ENCODE peak calls at places on chromosomes 16 and 17, in five cellular contexts. V is CD4-positive, alpha-beta T cell; O is neural progenitor cell; W is transverse colon; K is lung. C is an unnamed sample.

GRCh38 chr16:21169249-21169981 is 10.9 kb downstream of the LDAF1 start:
- DNase-seq in V (no peak), O (no peak), W (no peak), K (no peak), C (no peak)

GRCh38 chr17:4945176-4945943 is 3.0 kb downstream of the PFN1 start:
- DNase-seq in V (peak), O (no peak), W (peak), K (peak), C (no peak)

GRCh38 chr16:55433030-55433429 is 46.0 kb upstream of the MMP2 start:
- DNase-seq in V (no peak), O (no peak), W (no peak), K (no peak), C (no peak)

GRCh38 chr16:23941963-23942564 is 106.3 kb downstream of the PRKCB start:
- DNase-seq in V (no peak), O (no peak), W (no peak), K (no peak), C (no peak)

GRCh38 chr17:65029605-65030308 is 26.8 kb downstream of the GNA13 start:
- DNase-seq in V (no peak), O (no peak), W (no peak), K (no peak), C (no peak)

GRCh38 chr16:8944113-8944765 is 19.5 kb downstream of the USP7 start:
- DNase-seq in V (no peak), O (no peak), W (no peak), K (no peak), C (no peak)

GRCh38 chr17:49707246-49707607 is 537 bp downstream of the SLC35B1 start:
- DNase-seq in V (no peak), O (peak), W (no peak), K (no peak), C (no peak)

GRCh38 chr16:85416267-85417109 is 196.6 kb upstream of the GSE1 start:
- DNase-seq in V (peak), O (peak), W (peak), K (peak), C (no peak)

GRCh38 chr16:69469807-69470561 is 45.6 kb downstream of the CYB5B start:
- DNase-seq in V (no peak), O (no peak), W (no peak), K (no peak), C (no peak)

GRCh38 chr17:77531641-77532040 is 390.9 kb downstream of the SEC14L1 start:
- DNase-seq in V (no peak), O (no peak), W (no peak), K (no peak), C (no peak)

GRCh38 chr16:50692999-50693781 is at the start of gene NOD2:
- DNase-seq in V (no peak), O (peak), W (no peak), K (no peak), C (no peak)

GRCh38 chr16:1325673-1326371 is 7.6 kb upstream of the BAIAP3 start:
- DNase-seq in V (no peak), O (no peak), W (no peak), K (no peak), C (no peak)

GRCh38 chr17:28247671-28248556 is 71.1 kb upstream of the TMEM97 start:
- DNase-seq in V (no peak), O (peak), W (no peak), K (no peak), C (no peak)

GRCh38 chr17:78557598-78558039 is 19.6 kb downstream of the DNAH17 start:
- DNase-seq in V (no peak), O (no peak), W (no peak), K (no peak), C (no peak)

GRCh38 chr17:82930924-82931695 is 91.3 kb upstream of the ZNF750 start:
- DNase-seq in V (no peak), O (no peak), W (peak), K (no peak), C (no peak)

GRCh38 chr16:51524555-51525373 is 373.7 kb upstream of the SALL1 start:
- DNase-seq in V (no peak), O (no peak), W (no peak), K (no peak), C (no peak)

GRCh38 chr17:61716225-61716829 is 125.3 kb upstream of the NACA2 start:
- DNase-seq in V (no peak), O (no peak), W (no peak), K (no peak), C (no peak)

GRCh38 chr16:86074651-86075487 is 175.9 kb downstream of the IRF8 start:
- DNase-seq in V (no peak), O (peak), W (peak), K (no peak), C (no peak)

GRCh38 chr16:8621572-8622314 is at the start of gene METTL22:
- DNase-seq in V (peak), O (peak), W (peak), K (peak), C (peak)

GRCh38 chr17:28372203-28372944 is 880 bp downstream of the SARM1 start:
- DNase-seq in V (no peak), O (peak), W (no peak), K (no peak), C (no peak)

GRCh38 chr16:75733305-75734141 is 7.2 kb upstream of the CPHXL start:
- DNase-seq in V (no peak), O (peak), W (no peak), K (no peak), C (no peak)

GRCh38 chr17:30696234-30696633 is 128.3 kb downstream of the CRLF3 start:
- DNase-seq in V (no peak), O (no peak), W (no peak), K (no peak), C (no peak)
- TF ChIP-seq CTCF in V (no peak), O (no peak), W (no peak), K (no peak), C (no peak)

GRCh38 chr17:29905879-29906167 is 24.2 kb downstream of the SSH2 start:
- DNase-seq in V (no peak), O (no peak), W (no peak), K (no peak), C (no peak)

GRCh38 chr17:29909604-29910003 is 20.4 kb downstream of the SSH2 start:
- DNase-seq in V (no peak), O (no peak), W (no peak), K (no peak), C (no peak)

GRCh38 chr17:29906969-29907368 is 23.1 kb downstream of the SSH2 start:
- DNase-seq in V (no peak), O (no peak), W (no peak), K (no peak), C (no peak)

GRCh38 chr17:29905086-29905878 is 24.7 kb downstream of the SSH2 start:
- DNase-seq in V (no peak), O (no peak), W (peak), K (no peak), C (no peak)
- TF ChIP-seq CTCF in V (no peak), O (no peak), W (no peak), K (no peak), C (no peak)

GRCh38 chr17:76281573-76282371 is 16.6 kb downstream of the UBALD2 start:
- DNase-seq in V (no peak), O (no peak), W (no peak), K (no peak), C (no peak)
- TF ChIP-seq CTCF in V (no peak), O (no peak), W (no peak), K (no peak), C (no peak)

GRCh38 chr16:49516382-49517036 is 142.9 kb downstream of the C16orf78 start:
- DNase-seq in V (no peak), O (no peak), W (no peak), K (no peak), C (no peak)

GRCh38 chr16:49515861-49516260 is 142.3 kb downstream of the C16orf78 start:
- DNase-seq in V (no peak), O (no peak), W (no peak), K (no peak), C (no peak)

GRCh38 chr16:49513040-49513439 is 139.4 kb downstream of the C16orf78 start:
- DNase-seq in V (no peak), O (peak), W (no peak), K (no peak), C (no peak)

GRCh38 chr16:49515016-49515415 is 141.4 kb downstream of the C16orf78 start:
- DNase-seq in V (no peak), O (no peak), W (no peak), K (no peak), C (no peak)

GRCh38 chr16:49514391-49514980 is 140.9 kb downstream of the C16orf78 start:
- DNase-seq in V (no peak), O (peak), W (no peak), K (no peak), C (peak)
- TF ChIP-seq CTCF in V (no peak), O (no peak), W (no peak), K (no peak), C (no peak)

DNA sequence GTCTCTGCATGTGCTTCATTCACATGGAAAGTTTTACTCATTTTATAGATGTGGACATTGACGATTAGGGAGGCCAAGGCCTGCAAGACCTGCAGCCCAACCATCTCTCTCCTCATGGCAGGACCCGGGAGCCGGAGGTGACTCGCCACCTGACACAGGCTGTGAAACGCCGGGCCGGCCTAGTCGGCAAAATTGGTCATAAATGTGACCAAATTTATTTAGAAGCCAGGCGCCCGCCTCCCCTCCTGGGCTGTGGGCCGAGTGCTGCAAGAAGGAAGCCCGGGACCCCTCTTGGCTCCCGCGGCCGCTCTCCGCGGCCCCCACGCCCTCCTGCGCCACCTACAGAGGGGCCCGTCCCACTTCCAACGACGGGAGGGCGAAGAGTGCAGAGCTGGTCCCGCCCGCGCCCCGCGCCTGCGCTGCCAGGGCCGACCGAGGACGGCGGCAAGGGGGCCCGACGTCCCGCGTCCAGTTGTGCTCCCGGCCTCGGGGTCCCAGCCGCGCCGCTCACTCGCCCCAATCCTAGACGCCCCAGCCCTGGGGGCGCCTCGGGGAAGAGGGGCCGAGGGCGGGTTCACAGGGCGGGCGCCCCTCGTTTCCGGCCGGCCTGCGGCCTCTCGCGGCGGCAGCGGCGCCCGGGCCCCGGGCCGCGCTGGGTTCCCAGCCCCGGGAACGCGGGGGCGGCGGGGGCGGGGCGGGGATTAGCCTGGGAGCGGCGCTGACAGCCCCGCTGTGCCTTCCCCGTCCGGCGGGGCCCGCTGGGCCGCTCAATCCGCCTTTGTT is 47.5 kb downstream of the WNT3 start:
- DNase-seq in V (no peak), O (peak), W (peak), K (no peak), C (peak)
- TF ChIP-seq CTCF in V (no peak), O (no peak), W (no peak), K (no peak), C (peak)